ENCODE peak calls at places on chromosomes 5 and 9, in ten cellular contexts. D, Q, F, I, N, W, U, E, K and B are unnamed samples.

GRCh38 chr5:145495741-145496140 is 339.4 kb downstream of the PRELID2 start:
- DNase-seq in N (peak; percentile 61), K (no peak), D (peak; percentile 94), I (no peak), W (no peak), U (no peak), F (no peak), Q (peak; percentile 94), E (peak; percentile 76), B (peak; percentile 98)

GRCh38 chr5:105632043-105632442 is 2038.7 kb downstream of the EFNA5 start:
- DNase-seq in W (no peak), N (no peak), I (no peak), K (no peak), F (no peak), U (no peak), D (no peak), Q (peak; percentile 4), E (no peak), B (no peak)

GRCh38 chr5:180623411-180623834 is 26.0 kb downstream of the FLT4 start:
- DNase-seq in W (no peak), E (no peak), N (no peak), U (no peak), K (no peak), I (no peak), Q (no peak), F (no peak), D (no peak), B (no peak)

GRCh38 chr5:103256178-103256577 is 2.4 kb upstream of the MACIR start:
- DNase-seq in I (peak; percentile 43), U (no peak), D (no peak), E (no peak), W (no peak), K (peak; percentile 23), Q (no peak), N (no peak), F (no peak), B (no peak)

GRCh38 chr5:75672616-75673015 is 44.6 kb downstream of the POC5 start:
- DNase-seq in F (no peak), W (no peak), K (no peak), I (no peak), D (no peak), U (no peak), E (no peak), N (no peak), Q (peak; percentile 70), B (no peak)

GRCh38 chr5:40409600-40409999 is 270.1 kb upstream of the PTGER4 start:
- DNase-seq in N (no peak), U (no peak), Q (no peak), D (no peak), E (no peak), W (no peak), F (no peak), K (no peak), I (no peak), B (no peak)

GRCh38 chr5:145775411-145775810 is 59.7 kb downstream of the PRELID2 start:
- DNase-seq in W (no peak), N (no peak), U (no peak), E (no peak), F (no peak), I (no peak), Q (peak; percentile 31), D (peak; percentile 5), K (no peak), B (no peak)

GRCh38 chr9:70881321-70881720 is 240.1 kb downstream of the TRPM3 start:
- DNase-seq in D (no peak), W (no peak), K (no peak), N (no peak), E (no peak), U (no peak), Q (no peak), I (no peak), F (no peak), B (no peak)

GRCh38 chr5:95076395-95077165 is 208.3 kb downstream of the MCTP1 start:
- DNase-seq in Q (no peak), K (no peak), U (no peak), N (no peak), F (no peak), D (no peak), E (no peak), I (no peak), W (no peak), B (peak; percentile 15)

GRCh38 chr5:88254320-88254719 is 14.3 kb downstream of the TMEM161B start:
- DNase-seq in F (no peak), D (no peak), I (no peak), K (no peak), Q (no peak), U (no peak), W (no peak), E (no peak), N (no peak), B (no peak)

GRCh38 chr5:170420809-170421412 is 31.7 kb upstream of the KCNMB1 start:
- DNase-seq in Q (peak; percentile 87), N (peak; percentile 36), K (peak; percentile 79), I (peak; percentile 86), D (peak; percentile 58), W (no peak), F (peak; percentile 91), E (peak; percentile 5), U (peak; percentile 40), B (peak; percentile 76)

GRCh38 chr5:57174128-57174849 is 430 bp downstream of the GPBP1 start:
- DNase-seq in I (peak; percentile 51), Q (peak; percentile 42), W (no peak), K (peak; percentile 43), E (no peak), N (no peak), U (no peak), D (no peak), F (no peak), B (no peak)

GRCh38 chr5:179195561-179196419 is 135.6 kb downstream of the ZNF354C start:
- DNase-seq in I (no peak), Q (peak; percentile 31), U (no peak), D (no peak), E (no peak), N (no peak), F (no peak), K (peak; percentile 52), W (no peak), B (no peak)

GRCh38 chr5:109690456-109691247 is 925 bp downstream of the MAN2A1 start:
- DNase-seq in F (peak; percentile 77), U (peak; percentile 81), W (no peak), Q (peak; percentile 94), E (no peak), I (peak; percentile 63), N (peak; percentile 52), D (peak; percentile 89), K (peak; percentile 86), B (peak; percentile 88)

GRCh38 chr9:63817622-63818518 is 1467.1 kb downstream of the FOXD4L5 start:
- DNase-seq in I (peak; percentile 15), K (peak; percentile 48), E (no peak), Q (peak; percentile 22), W (no peak), F (peak; percentile 89), N (no peak), D (no peak), U (peak; percentile 56), B (no peak)

GRCh38 chr9:63816742-63817621 is 1468.0 kb downstream of the FOXD4L5 start:
- DNase-seq in N (peak; percentile 61), W (peak; percentile 93), D (peak; percentile 95), I (peak; percentile 68), E (no peak), Q (peak; percentile 91), F (peak; percentile 100), U (peak; percentile 80), K (peak; percentile 92), B (peak; percentile 69)
- H3K4me3 ChIP-seq in N (peak overlapping the region; percentile 66), W (peak overlapping the region; percentile 64), D (peak overlapping the region; percentile 49), I (no peak overlapping the region), E (peak overlapping the region; percentile 67), Q (peak overlapping the region; percentile 60), F (peak overlapping the region; percentile 77), U (no peak overlapping the region), K (no peak overlapping the region), B (peak overlapping the region; percentile 51)

DNA sequence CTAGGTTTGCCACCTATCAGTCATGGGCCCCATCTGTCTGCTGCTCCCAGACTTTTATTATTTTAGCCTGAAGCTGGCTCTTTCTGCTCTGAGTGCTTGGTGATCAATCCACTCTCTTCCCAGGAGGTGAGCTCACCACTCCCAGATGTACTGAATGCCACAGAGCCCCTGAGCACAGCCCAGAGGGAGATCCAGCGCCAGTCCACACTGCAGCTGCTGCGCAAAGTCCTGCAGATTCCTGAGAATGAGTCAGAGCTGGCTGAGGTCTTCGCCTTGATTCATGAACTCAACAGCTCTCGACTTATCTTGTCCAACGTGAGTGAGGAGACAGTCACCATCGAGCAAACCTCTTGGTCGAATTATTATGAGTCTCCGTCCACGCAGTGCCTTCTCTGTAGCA is 36.0 kb downstream of the HMGXB3 start:
- DNase-seq in K (no peak), D (peak; percentile 97), U (no peak), E (peak; percentile 95), I (no peak), F (no peak), Q (peak; percentile 98), N (peak; percentile 92), W (no peak), B (peak; percentile 100)
- TF ChIP-seq CTCF in K (no peak), D (no peak), U (no peak), E (no peak), I (no peak), F (no peak), Q (peak; percentile 8), N (no peak), W (no peak), B (no peak)

DNA sequence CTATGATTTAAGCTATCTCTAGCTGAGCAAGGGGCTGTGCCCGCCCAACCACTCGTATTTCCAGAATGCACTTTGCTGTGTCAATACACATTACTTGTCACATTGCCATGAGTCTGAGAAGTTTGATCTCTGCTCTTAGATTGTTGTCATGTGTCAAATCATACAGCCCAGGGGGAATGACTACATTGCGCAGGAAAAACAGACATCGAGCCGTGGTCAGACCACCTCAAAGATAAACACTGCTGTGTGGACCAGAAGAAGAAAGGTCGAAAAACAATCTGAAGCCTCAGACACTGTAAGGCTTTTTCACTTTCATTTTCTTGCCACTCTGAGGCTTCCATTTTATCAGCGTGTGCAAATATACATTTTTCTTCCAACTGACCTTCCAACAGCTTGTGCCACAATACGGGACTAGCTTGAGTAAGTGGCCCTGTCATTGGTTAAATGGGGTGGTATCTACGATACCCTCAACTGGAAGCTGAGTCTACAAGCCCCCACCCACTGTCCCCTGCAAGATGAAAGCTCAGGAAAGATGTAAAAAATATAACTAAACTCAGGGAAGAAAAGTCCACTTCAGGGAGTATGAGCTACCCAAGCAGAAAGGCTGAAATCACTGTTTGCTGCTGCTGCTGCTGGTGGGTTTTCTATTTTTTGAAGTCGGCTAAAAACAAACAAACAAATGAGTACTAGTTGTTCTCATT is 603.0 kb downstream of the BNC2 start:
- DNase-seq in D (peak; percentile 87), Q (peak; percentile 84), W (no peak), F (no peak), K (no peak), I (no peak), N (no peak), U (peak; percentile 20), E (no peak), B (peak; percentile 83)
- H3K4me3 ChIP-seq in D (peak overlapping the region; percentile 24), Q (peak overlapping the region; percentile 44), W (no peak overlapping the region), F (no peak overlapping the region), K (no peak overlapping the region), I (no peak overlapping the region), N (peak overlapping the region; percentile 54), U (peak overlapping the region; percentile 23), E (peak overlapping the region; percentile 40), B (peak overlapping the region; percentile 19)

DNA sequence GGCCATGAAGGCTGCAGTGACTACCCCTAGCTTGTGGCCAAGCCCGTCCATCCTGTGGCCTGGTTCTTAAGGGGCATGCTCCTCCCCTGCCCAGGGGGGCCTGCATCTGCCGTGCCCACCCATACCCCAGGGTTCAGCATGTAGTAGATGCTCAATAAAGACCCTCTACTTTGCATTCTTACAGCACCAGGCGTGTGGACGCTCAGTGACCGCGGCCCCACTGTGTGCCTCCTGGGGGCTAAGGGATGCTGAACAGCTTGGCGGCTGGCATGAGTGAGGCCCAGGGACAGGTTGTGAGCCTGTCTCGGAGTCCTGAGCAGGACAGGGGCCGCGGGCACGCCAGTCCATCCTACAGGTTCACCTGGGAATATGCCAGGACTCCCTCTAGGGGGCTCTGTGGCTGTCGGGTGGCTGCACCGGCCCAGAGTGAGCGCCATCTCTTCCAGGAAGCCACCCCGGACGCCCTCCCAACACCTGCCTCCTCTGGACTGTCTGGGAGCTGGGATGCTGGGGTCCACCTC is 9.1 kb downstream of the NOTCH1 start:
- DNase-seq in U (no peak), E (no peak), W (no peak), I (no peak), K (no peak), Q (no peak), F (no peak), D (no peak), N (no peak), B (no peak)
- TF ChIP-seq CTCF in U (no peak), E (no peak), W (peak; percentile 58), I (no peak), K (no peak), Q (peak; percentile 8), F (peak; percentile 63), D (no peak), N (no peak), B (no peak)